ENCODE peak calls at places on chromosomes 3 and 15, in seven cellular contexts. M is transverse colon, A is Karpas-422, Z is kidney tubule cell, R is NCI-H345, U is heart left ventricle, H is breast epithelium. T is an unnamed sample.

GRCh38 chr3:187264051-187264450 is 27.5 kb downstream of the MASP1 start:
- DNase-seq in A (no peak), U (no peak), Z (peak), M (no peak), R (no peak), H (no peak), T (no peak)

GRCh38 chr3:197226179-197226578 is 72.2 kb downstream of the DLG1 start:
- DNase-seq in R (no peak), H (no peak), M (no peak), Z (peak), A (peak), U (no peak), T (no peak)

GRCh38 chr3:95883801-95884200 is 930.6 kb upstream of the EPHA6 start:
- DNase-seq in H (no peak), U (no peak), Z (no peak), R (no peak), A (no peak), M (no peak), T (no peak)

GRCh38 chr3:115695081-115695480 is 71.8 kb downstream of the GAP43 start:
- DNase-seq in M (no peak), U (no peak), R (no peak), H (no peak), A (no peak), Z (no peak), T (no peak)

GRCh38 chr3:111824351-111824750 is 34.7 kb upstream of the PHLDB2 start:
- DNase-seq in R (no peak), U (no peak), A (no peak), H (no peak), M (no peak), Z (peak), T (no peak)

GRCh38 chr3:49703443-49703927 is 14.1 kb downstream of the RNF123 start:
- DNase-seq in Z (peak), U (no peak), R (peak), M (peak), A (peak), H (peak), T (peak)

GRCh38 chr15:86611392-86612040 is 531.8 kb downstream of the AGBL1 start:
- DNase-seq in U (no peak), R (no peak), H (no peak), Z (peak), A (no peak), M (no peak), T (no peak)

GRCh38 chr15:41827290-41827879 is 507 bp upstream of the JMJD7 start:
- DNase-seq in R (peak), Z (no peak), H (no peak), M (peak), A (no peak), U (no peak), T (no peak)

GRCh38 chr3:130626021-130626420 is 109.0 kb downstream of the COL6A6 start:
- DNase-seq in M (no peak), H (no peak), Z (peak), A (no peak), U (no peak), R (no peak), T (no peak)

GRCh38 chr3:150610785-150611184 is 7.7 kb downstream of the SELENOT start:
- DNase-seq in Z (no peak), M (no peak), H (no peak), U (no peak), R (no peak), A (no peak), T (no peak)

GRCh38 chr3:43001094-43001553 is 22.0 kb downstream of the GASK1A start:
- DNase-seq in U (peak), A (no peak), M (peak), R (no peak), Z (no peak), H (peak), T (peak)

GRCh38 chr3:11078826-11079520 is 75.3 kb upstream of the HRH1 start:
- DNase-seq in M (no peak), R (no peak), U (no peak), A (no peak), H (no peak), Z (no peak), T (no peak)

GRCh38 chr3:123098411-123099330 is 31.8 kb downstream of the PDIA5 start:
- DNase-seq in U (no peak), Z (peak), A (no peak), H (peak), R (no peak), M (peak), T (no peak)

GRCh38 chr15:40366204-40367037 is 8.4 kb downstream of the DISP2 start:
- DNase-seq in H (no peak), U (no peak), M (no peak), Z (no peak), R (no peak), A (no peak), T (no peak)

GRCh38 chr3:87298111-87298718 is 21.8 kb upstream of the POU1F1 start:
- DNase-seq in Z (peak), A (peak), U (no peak), M (no peak), H (no peak), R (peak), T (no peak)